ENCODE peak calls at places on chromosomes 11 and 22, in four cellular contexts. M is endodermal cell, R is PC-3, P is thyroid gland. Q is an unnamed sample.

GRCh38 chr11:61480936-61481335 is 27.6 kb upstream of the LRRC10B start:
- DNase-seq in M (peak), R (peak), P (no peak), Q (no peak)

GRCh38 chr22:45879552-45879949 is 97.4 kb downstream of the WNT7B start:
- DNase-seq in M (peak), R (no peak), P (no peak), Q (no peak)

GRCh38 chr22:46561435-46561905 is 24.1 kb upstream of the CELSR1 start:
- DNase-seq in M (peak), R (peak), P (peak), Q (no peak)

GRCh38 chr22:41968601-41969000 is 642 bp upstream of the SEPTIN3 start:
- DNase-seq in M (peak), R (no peak), P (no peak), Q (no peak)

GRCh38 chr11:29161216-29161615 is 855.6 kb downstream of the KCNA4 start:
- DNase-seq in M (no peak), R (peak), P (no peak), Q (no peak)

GRCh38 chr11:108224908-108225786 is 2.3 kb downstream of the ATM start:
- DNase-seq in M (no peak), R (no peak), P (no peak), Q (peak)

GRCh38 chr11:6681949-6682348 is 1.2 kb downstream of the MRPL17 start:
- DNase-seq in M (no peak), R (peak), P (no peak), Q (no peak)

GRCh38 chr11:102757823-102758549 is 22.4 kb downstream of the MMP10 start:
- DNase-seq in M (no peak), R (peak), P (no peak), Q (no peak)

GRCh38 chr11:3983101-3983500 is 111.5 kb upstream of the RRM1 start:
- DNase-seq in M (no peak), R (no peak), P (no peak), Q (no peak)

GRCh38 chr11:99925968-99926367 is 761.1 kb upstream of the ARHGAP42 start:
- DNase-seq in M (no peak), R (no peak), P (no peak), Q (no peak)

GRCh38 chr11:121494355-121495099 is 41.8 kb upstream of the SORL1-AS1 start:
- DNase-seq in M (peak), R (no peak), P (no peak), Q (peak)

GRCh38 chr22:33726294-33726711 is 194.0 kb downstream of the LARGE1 start:
- DNase-seq in M (no peak), R (peak), P (no peak), Q (no peak)

GRCh38 chr11:119062779-119063178 is 4.8 kb upstream of the VPS11 start:
- DNase-seq in M (no peak), R (peak), P (peak), Q (no peak)

GRCh38 chr11:123033895-123034294 is 28.0 kb downstream of the HSPA8 start:
- DNase-seq in M (peak), R (no peak), P (no peak), Q (no peak)

GRCh38 chr22:37080438-37080837 is 28.9 kb downstream of the KCTD17 start:
- DNase-seq in M (no peak), R (no peak), P (no peak), Q (no peak)

GRCh38 chr11:97847730-97848129 is 1173.0 kb upstream of the CNTN5 start:
- DNase-seq in M (no peak), R (no peak), P (no peak), Q (no peak)

GRCh38 chr11:119907934-119908760 is 179.1 kb upstream of the NECTIN1 start:
- DNase-seq in M (peak), R (no peak), P (no peak), Q (no peak)

GRCh38 chr11:111220716-111221115 is 24.8 kb upstream of the POU2AF2 start:
- DNase-seq in M (no peak), R (no peak), P (no peak), Q (no peak)

DNA sequence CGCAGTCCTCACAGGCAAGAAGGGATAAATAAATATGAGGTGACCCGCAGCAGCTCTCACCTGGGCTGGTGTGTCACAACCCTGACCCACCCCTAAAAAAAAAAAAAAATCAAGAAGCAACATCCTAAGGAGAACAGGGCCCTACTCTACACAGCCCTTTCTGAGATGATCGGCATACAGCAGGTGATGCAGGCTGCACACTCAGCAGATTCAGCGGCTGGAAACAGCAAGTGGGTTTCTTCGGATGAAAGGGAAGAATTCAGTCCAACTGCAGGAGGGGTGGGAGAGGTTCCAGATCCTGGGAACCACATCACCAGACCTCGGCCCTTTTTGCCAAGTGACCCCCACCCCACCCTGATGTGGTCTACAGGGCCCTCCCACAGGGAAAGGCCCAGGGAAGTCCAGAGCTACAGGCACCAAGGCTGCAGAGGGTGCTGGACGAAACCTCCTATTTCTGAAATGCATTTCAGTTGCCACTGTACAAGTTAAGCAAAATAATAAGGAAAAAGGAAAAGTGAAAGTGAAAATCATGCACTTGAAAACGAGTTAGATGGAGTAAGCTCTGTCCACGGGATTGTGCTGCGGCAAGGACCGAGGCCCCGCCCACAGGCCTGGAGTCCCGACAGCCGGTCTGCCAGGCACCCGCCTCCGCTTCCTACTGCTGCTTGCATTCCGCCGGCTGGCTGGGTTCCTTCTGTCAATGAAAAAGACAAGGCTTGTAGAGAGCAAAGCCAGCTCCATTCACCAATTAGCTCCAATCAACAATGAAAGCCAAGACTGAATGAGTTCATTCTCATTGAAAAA is 15.9 kb upstream of the PHLDA2 start:
- DNase-seq in M (peak), R (no peak), P (peak), Q (no peak)
- H3K4me3 ChIP-seq in M (no peak), R (no peak), P (no peak), Q (no peak)

DNA sequence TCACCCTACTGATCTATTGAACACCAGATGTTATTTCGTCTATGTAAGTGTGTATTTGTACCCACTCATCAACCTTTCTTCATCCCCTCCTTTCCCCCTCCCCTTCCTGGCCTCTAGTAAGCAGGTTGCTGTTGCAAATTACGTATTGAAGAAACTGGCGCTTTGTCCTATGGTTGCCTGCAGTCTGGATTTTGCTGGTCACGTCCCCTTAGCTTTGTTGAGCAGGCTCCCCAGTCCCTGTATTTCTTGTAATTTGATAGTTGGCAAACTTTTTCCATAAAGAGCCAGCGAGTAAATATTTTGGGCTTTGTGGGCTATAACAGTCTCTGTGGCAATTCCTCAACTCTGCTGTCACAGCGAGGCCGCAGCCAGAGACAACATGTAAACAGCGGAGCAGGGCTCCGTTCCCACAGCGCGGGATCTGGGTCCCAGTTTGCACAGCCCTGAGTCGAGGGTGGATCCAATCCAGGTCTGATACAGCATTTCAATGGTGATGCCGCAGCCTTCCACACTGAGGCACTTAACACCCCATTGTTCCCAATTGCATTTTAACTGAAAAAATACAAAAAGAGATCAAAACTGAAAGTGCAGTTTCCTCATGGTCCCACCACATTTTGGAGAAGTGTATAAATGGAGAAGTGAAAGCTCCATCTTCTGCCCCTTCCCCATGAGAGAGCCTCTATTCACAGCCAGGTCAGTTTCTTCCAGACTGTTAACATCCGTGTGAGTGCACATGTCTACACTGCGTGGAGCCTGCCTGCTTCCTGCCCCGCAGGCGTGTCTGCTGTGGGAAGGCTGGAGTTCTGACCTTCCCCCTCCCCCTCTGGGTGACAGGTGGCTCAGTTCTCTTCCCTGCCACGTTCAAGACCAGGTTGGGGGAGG is 89.0 kb downstream of the RPS6KA4 start:
- DNase-seq in M (peak), R (peak), P (no peak), Q (peak)
- TF ChIP-seq CTCF in M (no peak), R (no peak), P (no peak), Q (no peak)

DNA sequence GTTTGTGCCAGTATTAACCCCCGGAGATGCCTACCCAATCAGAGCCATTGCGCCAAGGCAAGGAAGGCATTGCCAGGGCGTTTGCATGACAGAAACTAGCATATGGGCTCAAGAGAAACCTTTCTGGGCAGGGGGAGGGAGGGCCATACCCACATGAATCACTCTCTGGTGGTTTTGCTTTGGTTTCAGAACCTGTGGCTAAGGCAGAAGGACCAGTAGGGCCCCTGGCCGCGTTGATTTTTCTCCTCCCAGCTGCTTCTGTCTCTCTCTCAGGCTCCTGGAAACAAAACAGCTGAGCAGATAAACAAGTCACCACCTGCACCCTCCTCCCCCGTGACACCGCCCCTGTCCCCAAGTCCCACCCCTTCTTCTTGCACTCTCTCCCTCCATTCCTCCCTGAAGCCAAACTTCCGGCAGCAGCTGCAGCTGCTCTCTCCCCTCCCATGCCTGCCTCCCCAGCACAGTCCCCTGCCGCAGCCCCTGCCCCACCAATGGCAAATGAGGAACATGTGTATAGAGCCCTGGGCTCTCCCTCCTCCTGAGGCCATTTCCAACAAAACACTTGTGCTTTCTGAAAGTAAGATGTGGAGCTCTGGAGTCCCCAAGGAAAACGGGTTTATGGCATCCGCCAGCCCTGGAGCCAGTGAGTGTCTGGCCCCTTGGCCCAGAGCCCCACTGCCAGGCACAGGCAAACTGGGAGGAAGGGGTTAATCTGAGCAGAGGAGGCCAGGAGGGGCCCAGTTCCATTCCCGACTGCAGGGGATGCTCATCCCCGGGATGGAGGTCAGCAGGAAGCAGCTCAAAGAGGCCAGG is 39.0 kb upstream of the ADA2 start:
- DNase-seq in M (peak), R (peak), P (peak), Q (peak)
- H3K4me3 ChIP-seq in M (no peak), R (no peak), P (no peak), Q (peak)

GRCh38 chr11:34837246-34837856 is 78.8 kb downstream of the APIP start:
- DNase-seq in M (peak), R (peak), P (no peak), Q (no peak)
- TF ChIP-seq CTCF in M (peak), R (peak), P (no peak), Q (no peak)

DNA sequence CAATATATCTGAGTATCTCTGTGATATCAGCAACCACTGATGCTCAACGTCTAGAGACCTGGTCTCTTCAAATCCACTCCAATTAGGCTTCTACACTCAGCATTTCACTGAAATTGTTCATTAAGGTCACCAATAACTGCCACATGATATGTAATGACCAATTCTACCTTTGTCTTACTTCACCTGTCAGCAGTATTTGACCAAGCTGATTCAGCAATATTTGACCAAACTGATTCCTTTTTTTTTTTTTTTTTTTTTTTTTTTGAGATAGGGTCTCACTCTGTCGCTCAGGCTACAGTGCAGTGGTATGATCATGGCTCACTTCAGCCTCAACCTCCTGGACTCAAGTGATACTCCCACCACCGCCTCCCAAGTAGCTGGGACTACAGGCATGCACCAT is 5.6 kb downstream of the TSG101 start:
- DNase-seq in M (no peak), R (no peak), P (no peak), Q (no peak)
- H3K4me3 ChIP-seq in M (no peak), R (no peak), P (no peak), Q (no peak)

GRCh38 chr11:67060111-67060522 is 3.5 kb downstream of the RHOD start:
- DNase-seq in M (no peak), R (peak), P (no peak), Q (no peak)
- TF ChIP-seq CTCF in M (no peak), R (no peak), P (no peak), Q (no peak)

DNA sequence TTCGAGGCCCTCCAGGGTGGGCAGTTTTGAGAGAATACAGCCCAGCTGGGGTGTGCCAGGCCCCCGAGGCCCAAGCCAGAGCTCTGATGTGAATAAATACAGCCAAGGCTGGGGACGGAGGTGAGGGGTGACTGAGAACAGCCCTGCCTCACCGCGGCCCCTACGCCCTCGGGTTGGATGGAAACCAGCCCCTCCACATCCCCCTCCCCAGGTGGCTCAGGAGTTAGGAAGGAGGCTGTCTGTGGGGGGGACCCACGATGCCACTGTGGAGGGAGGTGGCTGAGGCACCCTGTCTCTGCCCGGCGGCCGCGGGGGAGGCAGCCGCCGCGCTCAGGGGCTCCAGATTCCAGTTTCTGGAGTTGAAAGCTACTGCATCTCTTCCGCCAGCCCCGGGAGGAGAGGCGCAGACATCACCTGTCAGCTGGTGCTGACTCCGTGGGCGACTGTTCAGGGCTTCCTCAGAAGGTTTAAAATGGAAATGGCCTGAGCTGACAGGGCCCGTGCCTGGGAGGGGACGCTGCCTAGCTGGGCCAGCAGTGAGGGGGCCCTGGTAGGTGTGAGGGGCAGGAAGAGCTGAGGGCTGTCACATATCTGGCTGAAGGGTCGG is 1.4 kb downstream of the FLRT1 start:
- DNase-seq in M (no peak), R (no peak), P (peak), Q (no peak)
- H3K4me3 ChIP-seq in M (no peak), R (no peak), P (no peak), Q (no peak)

GRCh38 chr11:47983464-47984397 is 3.4 kb downstream of the PTPRJ start:
- DNase-seq in M (no peak), R (peak), P (no peak), Q (no peak)

GRCh38 chr11:47981667-47982404 is 1.5 kb downstream of the PTPRJ start:
- DNase-seq in M (no peak), R (no peak), P (no peak), Q (peak)

GRCh38 chr11:47980093-47980906 is at the start of gene PTPRJ:
- DNase-seq in M (peak), R (peak), P (peak), Q (peak)

GRCh38 chr11:47979378-47980092 is 824 bp upstream of the PTPRJ start:
- DNase-seq in M (peak), R (no peak), P (peak), Q (no peak)

DNA sequence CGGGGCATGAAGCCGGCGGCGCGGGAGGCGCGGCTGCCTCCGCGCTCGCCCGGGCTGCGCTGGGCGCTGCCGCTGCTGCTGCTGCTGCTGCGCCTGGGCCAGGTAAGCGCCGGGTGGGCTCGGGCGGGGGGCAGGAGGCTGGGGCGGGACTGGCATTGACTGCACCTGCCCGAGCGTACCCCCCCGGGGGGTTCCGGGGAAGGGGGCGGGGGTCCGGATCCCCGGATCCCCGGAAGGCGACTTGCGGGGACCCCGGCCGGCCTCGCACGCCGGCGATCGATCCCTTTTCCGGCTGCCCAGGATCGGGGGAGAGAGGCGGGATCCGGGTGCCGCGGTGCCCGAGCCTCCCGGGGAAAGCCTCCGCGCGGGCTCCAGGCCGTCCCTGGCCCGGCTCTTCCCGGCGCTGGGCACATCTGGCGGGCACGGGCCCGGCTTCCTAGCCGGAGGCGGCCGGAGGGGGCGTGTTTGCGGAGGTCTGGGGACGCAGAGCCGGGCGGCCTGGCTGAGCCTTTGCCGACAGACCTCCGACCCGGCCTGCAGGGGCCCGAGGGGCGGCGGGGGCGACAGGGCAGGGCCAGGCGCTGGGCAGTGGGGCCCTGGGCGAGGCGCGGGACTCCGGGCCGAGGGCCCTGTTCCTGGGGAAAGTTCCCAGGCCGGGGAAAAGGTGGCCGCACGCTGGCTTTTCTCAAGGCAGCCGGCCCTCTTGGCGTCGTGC is 705 bp downstream of the PTPRJ start:
- DNase-seq in M (peak), R (peak), P (peak), Q (peak)
- TF ChIP-seq CTCF in M (peak), R (no peak), P (no peak), Q (no peak)